ENCODE peak calls at places on chromosomes 5 and 9, in five cellular contexts. One of them, this sample, is unnamed.

GRCh38 chr5:78757269-78758053 is 108.9 kb upstream of the LHFPL2 start:
- DNase-seq in cardiac muscle cell: no peak
- DNase-seq in spleen: no peak
- DNase-seq in HepG2: peak; percentile 46
- DNase-seq in heart right ventricle: no peak
- DNase-seq in this sample: no peak

GRCh38 chr5:81778642-81779041 is 27.7 kb upstream of the SSBP2 start:
- DNase-seq in cardiac muscle cell: no peak
- DNase-seq in spleen: no peak
- DNase-seq in HepG2: no peak
- DNase-seq in heart right ventricle: no peak
- DNase-seq in this sample: no peak

GRCh38 chr5:42779083-42779482 is 22.5 kb downstream of the CCDC152 start:
- DNase-seq in cardiac muscle cell: no peak
- DNase-seq in spleen: no peak
- DNase-seq in HepG2: no peak
- DNase-seq in heart right ventricle: no peak
- DNase-seq in this sample: no peak

GRCh38 chr5:111252799-111253564 is 28.8 kb downstream of the CAMK4 start:
- DNase-seq in cardiac muscle cell: no peak
- DNase-seq in spleen: no peak
- DNase-seq in HepG2: no peak
- DNase-seq in heart right ventricle: no peak
- DNase-seq in this sample: no peak

GRCh38 chr5:150122158-150122510 is 33.5 kb downstream of the PDGFRB start:
- DNase-seq in cardiac muscle cell: no peak
- DNase-seq in spleen: peak; percentile 79
- DNase-seq in HepG2: peak; percentile 56
- DNase-seq in heart right ventricle: no peak
- DNase-seq in this sample: no peak

GRCh38 chr9:14307989-14308750 is 5.8 kb downstream of the NFIB start:
- DNase-seq in cardiac muscle cell: no peak
- DNase-seq in spleen: no peak
- DNase-seq in HepG2: no peak
- DNase-seq in heart right ventricle: no peak
- DNase-seq in this sample: no peak

GRCh38 chr9:125241863-125242739 is 958 bp upstream of the HSPA5 start:
- DNase-seq in cardiac muscle cell: no peak
- DNase-seq in spleen: peak; percentile 84
- DNase-seq in HepG2: no peak
- DNase-seq in heart right ventricle: peak; percentile 29
- DNase-seq in this sample: no peak

GRCh38 chr5:10009802-10010201 is 239.9 kb downstream of the ATPSCKMT start:
- DNase-seq in cardiac muscle cell: no peak
- DNase-seq in spleen: no peak
- DNase-seq in HepG2: no peak
- DNase-seq in heart right ventricle: no peak
- DNase-seq in this sample: no peak

GRCh38 chr5:180291943-180292831 is at the start of gene MAPK9:
- DNase-seq in cardiac muscle cell: peak; percentile 94
- DNase-seq in spleen: peak; percentile 96
- DNase-seq in HepG2: peak; percentile 62
- DNase-seq in heart right ventricle: peak; percentile 89
- DNase-seq in this sample: peak; percentile 69

GRCh38 chr5:37847978-37848425 is 8.2 kb upstream of the GDNF start:
- DNase-seq in cardiac muscle cell: no peak
- DNase-seq in spleen: no peak
- DNase-seq in HepG2: peak; percentile 26
- DNase-seq in heart right ventricle: no peak
- DNase-seq in this sample: peak; percentile 52

GRCh38 chr5:112366987-112367386 is 52.1 kb downstream of the EPB41L4A start:
- DNase-seq in cardiac muscle cell: no peak
- DNase-seq in spleen: no peak
- DNase-seq in HepG2: peak; percentile 20
- DNase-seq in heart right ventricle: no peak
- DNase-seq in this sample: peak; percentile 14

GRCh38 chr9:6956796-6957355 is 199.1 kb downstream of the KDM4C start:
- DNase-seq in cardiac muscle cell: no peak
- DNase-seq in spleen: no peak
- DNase-seq in HepG2: no peak
- DNase-seq in heart right ventricle: no peak
- DNase-seq in this sample: no peak

GRCh38 chr9:93123561-93124283 is 10.3 kb downstream of the NINJ1 start:
- DNase-seq in cardiac muscle cell: no peak
- DNase-seq in spleen: peak; percentile 76
- DNase-seq in HepG2: no peak
- DNase-seq in heart right ventricle: no peak
- DNase-seq in this sample: no peak

GRCh38 chr9:95342571-95342970 is 25.1 kb upstream of the FANCC start:
- DNase-seq in cardiac muscle cell: peak; percentile 85
- DNase-seq in spleen: no peak
- DNase-seq in HepG2: no peak
- DNase-seq in heart right ventricle: no peak
- DNase-seq in this sample: no peak

GRCh38 chr5:140398379-140398811 is 3.2 kb upstream of the ANKHD1 start:
- DNase-seq in cardiac muscle cell: no peak
- DNase-seq in spleen: no peak
- DNase-seq in HepG2: peak; percentile 20
- DNase-seq in heart right ventricle: no peak
- DNase-seq in this sample: no peak

DNA sequence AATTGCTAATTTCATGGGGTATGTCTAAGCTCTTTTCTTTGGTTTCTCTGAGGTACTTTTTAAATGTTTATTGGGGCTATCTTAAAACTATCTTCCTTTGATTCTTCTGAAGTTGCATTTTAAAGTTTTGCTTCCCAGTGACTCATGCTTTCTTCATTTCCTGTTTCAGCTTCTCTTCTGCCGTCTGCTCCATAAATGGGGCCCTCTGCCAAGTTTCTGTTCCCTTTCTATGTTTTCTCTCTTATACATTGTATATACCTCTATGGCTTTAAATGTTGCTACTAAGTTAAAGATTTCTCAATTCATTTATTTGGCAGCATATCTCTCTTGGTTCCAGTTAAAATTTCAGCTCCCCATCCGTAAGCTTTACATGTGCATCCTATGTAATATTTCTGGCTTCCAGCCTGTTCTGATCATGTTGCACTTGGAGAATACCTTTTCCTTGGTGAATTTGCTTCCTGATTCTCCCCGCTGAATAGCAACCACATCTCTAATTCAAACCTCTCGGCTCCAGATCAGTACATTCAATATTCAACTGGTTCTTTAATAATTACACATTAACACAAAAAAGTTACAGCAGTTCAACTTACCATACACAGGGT is 125.3 kb downstream of the ST8SIA4 start:
- DNase-seq in cardiac muscle cell: no peak
- DNase-seq in spleen: no peak
- DNase-seq in HepG2: no peak
- DNase-seq in heart right ventricle: no peak
- DNase-seq in this sample: no peak
- H3K4me3 ChIP-seq in cardiac muscle cell: no peak overlapping the region
- H3K4me3 ChIP-seq in spleen: no peak overlapping the region
- H3K4me3 ChIP-seq in HepG2: no peak overlapping the region
- H3K4me3 ChIP-seq in heart right ventricle: no peak overlapping the region
- H3K4me3 ChIP-seq in this sample: no peak overlapping the region

GRCh38 chr5:147448766-147449165 is 61.1 kb downstream of the DPYSL3 start:
- DNase-seq in cardiac muscle cell: no peak
- DNase-seq in spleen: no peak
- DNase-seq in HepG2: no peak
- DNase-seq in heart right ventricle: no peak
- DNase-seq in this sample: no peak
- H3K27ac ChIP-seq in cardiac muscle cell: peak overlapping the region; percentile 21
- H3K27ac ChIP-seq in spleen: no peak overlapping the region
- H3K27ac ChIP-seq in HepG2: no peak overlapping the region
- H3K27ac ChIP-seq in heart right ventricle: no peak overlapping the region
- H3K27ac ChIP-seq in this sample: no peak overlapping the region

GRCh38 chr5:73496984-73497457 is 1.2 kb upstream of the BTF3 start:
- DNase-seq in cardiac muscle cell: peak; percentile 48
- DNase-seq in spleen: no peak
- DNase-seq in HepG2: peak; percentile 90
- DNase-seq in heart right ventricle: no peak
- DNase-seq in this sample: no peak
- TF ChIP-seq CTCF in cardiac muscle cell: peak; percentile 41
- TF ChIP-seq CTCF in spleen: no peak
- TF ChIP-seq CTCF in HepG2: peak; percentile 60
- TF ChIP-seq CTCF in heart right ventricle: peak; percentile 27
- TF ChIP-seq CTCF in this sample: no peak

GRCh38 chr9:70044450-70045307 is 1.0 kb downstream of the MAMDC2 start:
- DNase-seq in cardiac muscle cell: peak; percentile 14
- DNase-seq in spleen: no peak
- DNase-seq in HepG2: no peak
- DNase-seq in heart right ventricle: peak; percentile 25
- DNase-seq in this sample: no peak

GRCh38 chr9:70045452-70045851 is 1.8 kb downstream of the MAMDC2 start:
- DNase-seq in cardiac muscle cell: no peak
- DNase-seq in spleen: no peak
- DNase-seq in HepG2: no peak
- DNase-seq in heart right ventricle: no peak
- DNase-seq in this sample: no peak

GRCh38 chr9:70043689-70044449 is at the start of gene MAMDC2:
- DNase-seq in cardiac muscle cell: peak; percentile 81
- DNase-seq in spleen: peak; percentile 77
- DNase-seq in HepG2: no peak
- DNase-seq in heart right ventricle: peak; percentile 76
- DNase-seq in this sample: no peak

GRCh38 chr9:70042461-70043215 is 1.0 kb upstream of the MAMDC2 start:
- DNase-seq in cardiac muscle cell: no peak
- DNase-seq in spleen: no peak
- DNase-seq in HepG2: no peak
- DNase-seq in heart right ventricle: no peak
- DNase-seq in this sample: no peak

DNA sequence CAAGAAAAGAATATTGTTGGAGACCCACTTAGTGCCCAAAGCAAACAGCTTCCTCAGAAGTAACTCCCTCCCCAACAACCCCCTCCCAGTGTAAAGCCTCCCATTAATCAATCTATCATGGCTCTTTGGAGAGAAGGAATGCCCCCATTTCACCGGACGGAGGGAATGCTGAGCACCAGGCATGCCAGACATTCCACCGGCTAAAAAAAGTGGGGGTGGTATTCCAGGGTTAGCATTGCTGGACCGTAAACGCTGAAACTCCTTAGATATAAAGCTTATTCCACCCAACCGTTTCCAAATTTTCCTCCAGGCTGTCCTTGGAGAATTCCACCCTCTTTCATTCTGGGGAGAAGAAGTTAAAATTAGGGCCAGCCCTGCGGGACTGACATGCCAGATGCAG is 363 bp upstream of the MAMDC2 start:
- DNase-seq in cardiac muscle cell: peak; percentile 42
- DNase-seq in spleen: no peak
- DNase-seq in HepG2: no peak
- DNase-seq in heart right ventricle: no peak
- DNase-seq in this sample: no peak
- H3K4me3 ChIP-seq in cardiac muscle cell: peak overlapping the region; percentile 10
- H3K4me3 ChIP-seq in spleen: peak overlapping the region; percentile 36
- H3K4me3 ChIP-seq in HepG2: no peak overlapping the region
- H3K4me3 ChIP-seq in heart right ventricle: no peak overlapping the region
- H3K4me3 ChIP-seq in this sample: no peak overlapping the region

DNA sequence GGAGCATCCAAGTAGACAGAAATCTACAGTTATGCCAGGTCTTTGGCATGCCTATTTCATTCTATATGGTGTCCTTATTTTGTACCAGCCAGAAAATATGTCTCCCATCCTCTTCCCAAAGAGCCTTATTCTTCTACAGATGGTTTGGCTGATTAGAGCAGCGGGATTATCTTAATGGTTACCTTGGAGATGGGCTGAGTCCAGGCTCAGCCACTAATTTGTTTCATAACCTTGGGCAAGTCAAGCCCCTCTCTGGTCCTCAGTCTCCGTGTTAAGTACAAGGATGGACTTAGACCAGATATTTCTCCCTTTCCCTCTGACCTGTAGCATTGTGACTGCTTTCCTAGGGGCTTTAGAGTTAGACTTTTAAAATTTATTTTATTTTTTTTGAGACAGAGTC is 11.1 kb upstream of the GLE1 start:
- DNase-seq in cardiac muscle cell: no peak
- DNase-seq in spleen: no peak
- DNase-seq in HepG2: no peak
- DNase-seq in heart right ventricle: no peak
- DNase-seq in this sample: peak; percentile 62
- H3K27ac ChIP-seq in cardiac muscle cell: no peak overlapping the region
- H3K27ac ChIP-seq in spleen: no peak overlapping the region
- H3K27ac ChIP-seq in HepG2: no peak overlapping the region
- H3K27ac ChIP-seq in heart right ventricle: no peak overlapping the region
- H3K27ac ChIP-seq in this sample: peak overlapping the region; percentile 63

DNA sequence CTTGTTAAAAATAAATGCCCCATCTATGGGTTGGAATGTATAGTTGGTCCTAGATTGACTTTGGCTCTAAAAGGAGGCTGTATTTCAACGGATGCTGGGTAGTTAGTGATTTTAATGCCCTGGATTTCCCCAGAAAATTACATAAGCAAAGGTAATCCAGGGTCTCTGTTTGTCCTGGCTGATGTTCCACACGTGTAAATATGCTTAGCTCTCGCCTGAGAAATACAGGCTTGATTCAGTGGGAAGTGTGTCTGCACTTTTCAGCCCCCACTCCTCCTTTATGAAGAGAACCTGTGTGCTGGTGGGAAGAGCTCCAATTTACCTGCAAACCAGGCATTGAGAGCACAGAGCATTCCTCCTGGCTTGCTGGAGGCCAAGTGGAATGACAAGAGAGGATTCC is 294.6 kb upstream of the CLINT1 start:
- DNase-seq in cardiac muscle cell: no peak
- DNase-seq in spleen: no peak
- DNase-seq in HepG2: no peak
- DNase-seq in heart right ventricle: no peak
- DNase-seq in this sample: no peak
- TF ChIP-seq CTCF in cardiac muscle cell: no peak
- TF ChIP-seq CTCF in spleen: no peak
- TF ChIP-seq CTCF in HepG2: no peak
- TF ChIP-seq CTCF in heart right ventricle: no peak
- TF ChIP-seq CTCF in this sample: no peak

GRCh38 chr5:7418276-7418675 is 22.3 kb downstream of the ADCY2 start:
- DNase-seq in cardiac muscle cell: no peak
- DNase-seq in spleen: no peak
- DNase-seq in HepG2: no peak
- DNase-seq in heart right ventricle: no peak
- DNase-seq in this sample: no peak
- H3K4me3 ChIP-seq in cardiac muscle cell: no peak overlapping the region
- H3K4me3 ChIP-seq in spleen: no peak overlapping the region
- H3K4me3 ChIP-seq in HepG2: no peak overlapping the region
- H3K4me3 ChIP-seq in heart right ventricle: no peak overlapping the region
- H3K4me3 ChIP-seq in this sample: no peak overlapping the region

GRCh38 chr9:120757268-120757900 is 35.8 kb downstream of the FBXW2 start:
- DNase-seq in cardiac muscle cell: no peak
- DNase-seq in spleen: no peak
- DNase-seq in HepG2: no peak
- DNase-seq in heart right ventricle: no peak
- DNase-seq in this sample: no peak
- H3K27ac ChIP-seq in cardiac muscle cell: no peak overlapping the region
- H3K27ac ChIP-seq in spleen: peak overlapping the region; percentile 31
- H3K27ac ChIP-seq in HepG2: no peak overlapping the region
- H3K27ac ChIP-seq in heart right ventricle: no peak overlapping the region
- H3K27ac ChIP-seq in this sample: no peak overlapping the region

DNA sequence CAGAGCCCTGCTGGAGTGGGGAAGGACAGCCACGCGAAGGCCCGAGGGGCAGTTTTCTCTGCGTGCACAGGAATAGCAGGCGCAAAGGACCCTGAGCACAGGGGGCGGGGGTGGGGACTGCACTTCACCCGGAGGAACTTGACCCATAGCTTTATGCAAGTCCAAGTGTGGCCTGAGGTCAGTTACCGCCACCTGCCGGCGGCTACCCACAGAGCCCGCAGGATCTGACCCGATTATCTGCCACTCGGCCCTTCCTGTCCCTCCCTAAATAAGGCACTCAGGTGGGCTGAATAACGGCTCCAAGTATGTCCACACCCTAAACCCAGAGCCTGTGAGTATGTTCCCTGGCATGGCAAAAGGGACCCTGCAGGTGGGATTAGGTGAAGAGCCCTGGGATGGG is 65.4 kb upstream of the FCN1 start:
- DNase-seq in cardiac muscle cell: peak; percentile 32
- DNase-seq in spleen: peak; percentile 89
- DNase-seq in HepG2: no peak
- DNase-seq in heart right ventricle: peak; percentile 58
- DNase-seq in this sample: peak; percentile 90
- TF ChIP-seq CTCF in cardiac muscle cell: peak; percentile 35
- TF ChIP-seq CTCF in spleen: peak; percentile 40
- TF ChIP-seq CTCF in HepG2: peak; percentile 47
- TF ChIP-seq CTCF in heart right ventricle: peak; percentile 65
- TF ChIP-seq CTCF in this sample: peak; percentile 95